ENCODE peak calls at places on chromosomes 12 and 14, in four cellular contexts. F is EH; N is activated CD8-positive, alpha-beta T cell treated with anti-CD3 and anti-CD28 coated beads, Interleukin-2, amount 10 ng/mL, durations not matched to agents 7 days and 5 days; H is HTR-8/SVneo. P is an unnamed sample.

GRCh38 chr12:38906482-38907170 is 1.2 kb upstream of the CPNE8 start:
- DNase-seq in F (peak; percentile 42), N (peak; percentile 68), H (peak; percentile 59), P (peak; percentile 95)

GRCh38 chr14:29741909-29742401 is 185.7 kb downstream of the PRKD1 start:
- DNase-seq in F (peak; percentile 79), N (no peak), H (no peak), P (no peak)

GRCh38 chr12:22190969-22191368 is 143.5 kb downstream of the ST8SIA1 start:
- DNase-seq in F (no peak), N (no peak), H (no peak), P (no peak)

GRCh38 chr14:90976076-90976475 is 84.4 kb downstream of the RPS6KA5 start:
- DNase-seq in F (no peak), N (no peak), H (no peak), P (no peak)

GRCh38 chr12:66288121-66288520 is 14.2 kb upstream of the HELB start:
- DNase-seq in F (no peak), N (peak; percentile 76), H (no peak), P (no peak)

GRCh38 chr12:7602287-7602686 is 63.4 kb downstream of the APOBEC1 start:
- DNase-seq in F (peak; percentile 49), N (no peak), H (no peak), P (no peak)

GRCh38 chr12:40105265-40105514 is 691 bp downstream of the SLC2A13 start:
- DNase-seq in F (no peak), N (no peak), H (no peak), P (no peak)

GRCh38 chr12:27472604-27473003 is 26.1 kb downstream of the SMCO2 start:
- DNase-seq in F (no peak), N (peak; percentile 54), H (no peak), P (no peak)

P was measured in HAP-1.